ENCODE peak calls at places on chromosome 17, in six cellular contexts. T is BJ, L is stomach, R is hepatocyte, X is tibial nerve, K is PC-9. D is an unnamed sample.

GRCh38 chr17:12665263-12666210 is at the start of gene MYOCD:
- DNase-seq in T (no peak), L (peak), R (peak), X (no peak), K (no peak), D (no peak)

GRCh38 chr17:83096401-83097220 is 17.2 kb downstream of the METRNL start:
- DNase-seq in T (no peak), L (peak), R (no peak), X (no peak), K (peak), D (no peak)

GRCh38 chr17:31857920-31858646 is 961 bp downstream of the COPRS start:
- DNase-seq in T (no peak), L (no peak), R (no peak), X (no peak), K (no peak), D (no peak)

GRCh38 chr17:48933035-48933434 is 11.6 kb downstream of the SNF8 start:
- DNase-seq in T (no peak), L (no peak), R (no peak), X (no peak), K (no peak), D (no peak)

GRCh38 chr17:77769215-77769614 is 189.3 kb upstream of the TNRC6C start:
- DNase-seq in T (no peak), L (no peak), R (no peak), X (no peak), K (no peak), D (no peak)

GRCh38 chr17:59381716-59382570 is 50.5 kb downstream of the YPEL2 start:
- DNase-seq in T (no peak), L (peak), R (no peak), X (no peak), K (no peak), D (peak)

GRCh38 chr17:2547176-2547575 is 35.5 kb upstream of the METTL16 start:
- DNase-seq in T (no peak), L (no peak), R (peak), X (no peak), K (no peak), D (peak)

GRCh38 chr17:38451030-38451839 is 23.0 kb downstream of the ARHGAP23 start:
- DNase-seq in T (peak), L (no peak), R (peak), X (no peak), K (peak), D (peak)

GRCh38 chr17:179066-179432 is 2.4 kb downstream of the DOC2B start:
- DNase-seq in T (no peak), L (no peak), R (no peak), X (no peak), K (no peak), D (no peak)

GRCh38 chr17:32854834-32855389 is 22.0 kb downstream of the MYO1D start:
- DNase-seq in T (no peak), L (no peak), R (peak), X (no peak), K (no peak), D (no peak)

GRCh38 chr17:81236784-81237183 is 2.1 kb downstream of the TEPSIN start:
- DNase-seq in T (no peak), L (no peak), R (no peak), X (no peak), K (no peak), D (no peak)

GRCh38 chr17:39599006-39599664 is 8.6 kb downstream of the NEUROD2 start:
- DNase-seq in T (no peak), L (no peak), R (no peak), X (no peak), K (no peak), D (no peak)

GRCh38 chr17:10210151-10210574 is 11.8 kb upstream of the GAS7 start:
- DNase-seq in T (no peak), L (no peak), R (peak), X (no peak), K (no peak), D (peak)

GRCh38 chr17:44355310-44355640 is 8.4 kb downstream of the FAM171A2 start:
- DNase-seq in T (no peak), L (no peak), R (no peak), X (no peak), K (no peak), D (no peak)

GRCh38 chr17:47267354-47267828 is 13.8 kb downstream of the ITGB3 start:
- DNase-seq in T (peak), L (no peak), R (no peak), X (no peak), K (no peak), D (peak)

GRCh38 chr17:50051082-50051576 is 4.8 kb upstream of the ITGA3 start:
- DNase-seq in T (no peak), L (peak), R (peak), X (no peak), K (peak), D (peak)

GRCh38 chr17:12489307-12489706 is 176.4 kb upstream of the MYOCD start:
- DNase-seq in T (no peak), L (no peak), R (no peak), X (no peak), K (no peak), D (no peak)

GRCh38 chr17:32426894-32427293 is 17.4 kb upstream of the PSMD11 start:
- DNase-seq in T (no peak), L (no peak), R (no peak), X (no peak), K (no peak), D (no peak)

GRCh38 chr17:29048440-29049360 is 5.8 kb downstream of the PIPOX start:
- DNase-seq in T (no peak), L (no peak), R (peak), X (no peak), K (no peak), D (no peak)

GRCh38 chr17:27263386-27263785 is 30.5 kb upstream of the WSB1 start:
- DNase-seq in T (no peak), L (no peak), R (no peak), X (no peak), K (no peak), D (no peak)

GRCh38 chr17:58267347-58268324 is 13.1 kb downstream of the MPO start:
- DNase-seq in T (no peak), L (no peak), R (no peak), X (no peak), K (no peak), D (no peak)

GRCh38 chr17:412211-413015 is 59.8 kb upstream of the RPH3AL start:
- DNase-seq in T (peak), L (peak), R (peak), X (peak), K (peak), D (peak)

GRCh38 chr17:16417399-16417798 is 2.0 kb downstream of the TRPV2 start:
- DNase-seq in T (no peak), L (no peak), R (no peak), X (no peak), K (no peak), D (no peak)

GRCh38 chr17:16419074-16419928 is 3.9 kb downstream of the TRPV2 start:
- DNase-seq in T (peak), L (no peak), R (peak), X (no peak), K (peak), D (peak)

GRCh38 chr17:16417896-16418683 is 2.7 kb downstream of the TRPV2 start:
- DNase-seq in T (no peak), L (no peak), R (peak), X (no peak), K (peak), D (no peak)

GRCh38 chr17:16418684-16419066 is 3.3 kb downstream of the TRPV2 start:
- DNase-seq in T (no peak), L (no peak), R (peak), X (no peak), K (no peak), D (no peak)

DNA sequence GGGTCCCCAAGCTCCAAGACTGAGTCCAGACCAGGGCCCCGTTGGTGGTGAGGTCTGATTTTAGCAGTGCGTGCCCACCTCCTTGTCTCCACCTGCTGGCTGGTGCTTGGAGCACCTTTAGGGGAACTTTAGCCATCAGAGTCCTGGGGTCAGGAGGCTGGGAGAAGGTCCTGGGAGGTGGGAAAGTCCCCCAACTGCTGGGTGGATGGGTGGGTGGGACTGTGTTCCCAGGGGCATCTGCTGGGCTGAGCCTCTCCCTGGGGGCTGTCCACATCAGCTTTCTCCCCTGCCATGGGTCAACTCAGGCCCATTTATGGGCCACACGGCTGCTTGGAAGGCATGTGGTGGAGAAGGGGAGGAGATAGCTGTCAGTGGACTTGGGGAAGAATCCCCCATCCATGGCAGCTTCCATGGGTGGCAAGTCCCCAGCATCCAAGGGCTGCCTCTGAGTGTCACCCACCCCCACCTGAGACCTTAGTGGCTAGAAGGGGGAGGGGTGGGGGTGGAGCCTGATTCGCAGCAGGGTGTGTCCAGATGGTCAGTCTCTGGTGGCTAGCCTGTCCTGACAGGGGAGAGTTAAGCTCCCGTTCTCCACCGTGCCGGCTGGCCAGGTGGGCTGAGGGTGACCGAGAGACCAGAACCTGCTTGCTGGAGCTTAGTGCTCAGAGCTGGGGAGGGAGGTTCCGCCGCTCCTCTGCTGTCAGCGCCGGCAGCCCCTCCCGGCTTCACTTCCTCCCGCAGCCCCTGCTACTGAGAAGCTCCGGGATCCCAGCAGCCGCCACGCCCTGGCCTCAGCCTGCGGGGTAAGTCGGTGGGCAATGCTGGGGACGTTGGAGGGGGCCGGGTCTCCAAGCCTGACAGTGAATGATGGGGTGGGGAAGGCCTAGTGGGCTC is at the start of gene TRPV2:
- DNase-seq in T (no peak), L (peak), R (peak), X (no peak), K (no peak), D (no peak)
- TF ChIP-seq CTCF in T (peak), L (peak), R (peak), X (no peak), K (no peak), D (peak)

GRCh38 chr17:78897639-78897996 is 5.4 kb downstream of the CEP295NL start:
- DNase-seq in T (no peak), L (no peak), R (no peak), X (no peak), K (no peak), D (no peak)

GRCh38 chr17:78898075-78898836 is 4.7 kb downstream of the CEP295NL start:
- DNase-seq in T (no peak), L (no peak), R (no peak), X (no peak), K (no peak), D (no peak)

GRCh38 chr17:78898947-78899346 is 4.1 kb downstream of the CEP295NL start:
- DNase-seq in T (no peak), L (no peak), R (no peak), X (no peak), K (no peak), D (no peak)

GRCh38 chr17:78900816-78901215 is 2.2 kb downstream of the CEP295NL start:
- DNase-seq in T (no peak), L (no peak), R (no peak), X (no peak), K (no peak), D (no peak)

DNA sequence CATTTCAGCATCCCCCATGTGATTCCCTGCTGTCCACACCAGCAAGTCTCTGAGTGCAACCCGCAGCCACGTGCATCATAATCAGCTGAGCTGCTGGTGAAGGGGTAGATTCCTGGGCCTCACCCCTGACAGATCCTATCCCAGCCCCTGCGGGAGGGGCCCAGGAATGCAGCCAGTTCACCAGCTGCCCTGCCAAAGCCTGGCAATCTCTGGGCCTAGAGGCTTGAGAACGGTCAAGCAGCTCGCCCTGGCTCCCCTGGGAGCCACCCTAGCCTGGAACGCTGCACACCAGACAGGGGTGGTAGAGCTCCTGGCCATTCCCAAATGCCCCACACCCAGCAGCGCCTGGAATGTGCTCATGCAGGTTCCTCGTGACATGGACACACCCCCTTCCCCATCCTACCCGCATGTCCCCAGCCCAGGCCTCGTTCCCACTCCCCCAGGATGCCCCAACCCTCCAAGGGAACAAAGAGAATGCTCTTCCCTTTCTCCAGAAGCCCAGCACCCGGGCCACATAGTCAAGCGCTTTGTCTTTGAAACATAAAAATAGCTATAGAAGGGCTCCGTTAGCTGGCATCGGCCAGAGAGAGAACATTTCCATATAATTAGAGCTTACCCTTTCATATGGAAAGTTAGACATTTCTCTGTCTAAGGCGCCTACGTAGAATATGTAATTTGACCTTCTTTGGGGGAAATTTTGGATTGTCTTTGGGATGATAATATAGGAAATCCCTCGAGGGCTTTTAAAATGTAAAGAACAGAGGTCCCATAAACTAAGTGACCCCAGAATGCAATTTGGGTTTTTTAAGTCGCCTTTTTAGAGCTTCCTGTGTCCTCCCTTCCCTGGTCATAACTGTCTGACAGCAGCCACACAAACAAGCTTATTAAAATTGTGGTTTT is 3.4 kb downstream of the CEP295NL start:
- DNase-seq in T (no peak), L (no peak), R (peak), X (no peak), K (peak), D (peak)
- H3K4me3 ChIP-seq in T (no peak), L (no peak), R (no peak), X (no peak), K (no peak), D (no peak)

DNA sequence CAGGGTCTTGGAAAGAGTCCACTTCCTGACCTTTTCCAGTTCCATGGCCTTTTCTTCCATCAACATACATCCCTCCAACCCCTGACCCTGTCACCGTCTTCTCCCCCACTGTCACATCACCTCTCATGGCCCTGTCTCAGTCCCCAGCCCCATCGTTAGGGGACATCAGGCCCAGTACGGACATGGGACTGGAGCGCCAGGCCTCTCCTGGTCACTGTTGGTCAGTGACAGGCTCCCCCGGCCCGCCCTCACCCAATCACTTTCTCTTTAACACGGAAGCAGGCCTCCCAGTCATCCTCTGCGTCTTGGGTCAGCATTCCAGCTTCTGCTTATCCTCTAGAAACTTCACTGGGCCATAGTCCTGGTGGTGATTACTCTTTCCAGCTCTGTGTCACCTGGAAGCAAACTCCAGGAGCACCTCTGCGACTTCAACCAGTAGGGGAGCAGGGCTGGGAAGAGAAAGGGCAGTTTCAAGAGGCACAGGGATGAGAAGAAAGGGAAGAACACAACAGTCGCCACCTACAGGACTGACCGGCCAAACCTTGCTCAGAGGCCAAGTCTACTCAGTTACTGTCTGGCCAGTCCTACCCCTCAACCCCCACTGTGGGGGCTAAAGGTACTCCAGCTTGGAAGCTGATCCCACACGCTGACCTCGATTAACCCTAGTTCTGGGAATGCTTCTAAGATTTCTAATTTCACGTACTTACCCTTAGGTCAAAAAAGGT is 15.9 kb upstream of the ICAM2 start:
- DNase-seq in T (no peak), L (no peak), R (no peak), X (no peak), K (no peak), D (no peak)
- TF ChIP-seq CTCF in T (no peak), L (no peak), R (no peak), X (no peak), K (peak), D (no peak)

GRCh38 chr17:5181509-5182305 is 10.0 kb downstream of the ZNF594 start:
- DNase-seq in T (no peak), L (no peak), R (no peak), X (no peak), K (no peak), D (no peak)
- H3K4me3 ChIP-seq in T (no peak), L (no peak), R (no peak), X (no peak), K (peak), D (no peak)

GRCh38 chr17:68019675-68020450 is 15.7 kb upstream of the KPNA2 start:
- DNase-seq in T (peak), L (peak), R (peak), X (peak), K (peak), D (peak)
- TF ChIP-seq CTCF in T (peak), L (peak), R (no peak), X (peak), K (peak), D (peak)

GRCh38 chr17:42288985-42289862 is 926 bp downstream of the STAT5A start:
- DNase-seq in T (no peak), L (peak), R (no peak), X (peak), K (no peak), D (no peak)
- H3K4me3 ChIP-seq in T (peak), L (peak), R (no peak), X (peak), K (no peak), D (peak)

D was measured in fibroblast of pulmonary artery.